ENCODE peak calls at places on chromosomes 12 and 14, in five cellular contexts. S is cardiac fibroblast, F is progenitor cell of endocrine pancreas, L is AG04449, M is stomach. A is an unnamed sample.

GRCh38 chr12:109892748-109893147 is 7.3 kb upstream of the TCHP start:
- DNase-seq in S (no peak), F (no peak), L (no peak), M (no peak), A (no peak)

GRCh38 chr12:64450711-64451486 is 1.0 kb upstream of the TBK1 start:
- DNase-seq in S (peak), F (no peak), L (no peak), M (no peak), A (no peak)

GRCh38 chr12:78081590-78082314 is 251.1 kb downstream of the NAV3 start:
- DNase-seq in S (no peak), F (no peak), L (no peak), M (no peak), A (no peak)

GRCh38 chr14:25050494-25051170 is 685 bp upstream of the STXBP6 start:
- DNase-seq in S (peak), F (no peak), L (no peak), M (no peak), A (no peak)

GRCh38 chr12:63179224-63179623 is 28.2 kb upstream of the AVPR1A start:
- DNase-seq in S (no peak), F (no peak), L (no peak), M (no peak), A (no peak)

GRCh38 chr12:117907108-117907689 is 61.6 kb downstream of the KSR2 start:
- DNase-seq in S (no peak), F (no peak), L (no peak), M (peak), A (no peak)

GRCh38 chr14:92473261-92473946 is 40.2 kb upstream of the RIN3 start:
- DNase-seq in S (peak), F (no peak), L (no peak), M (peak), A (no peak)

GRCh38 chr12:76586764-76587395 is 27.3 kb upstream of the OSBPL8 start:
- DNase-seq in S (peak), F (no peak), L (peak), M (no peak), A (no peak)

GRCh38 chr14:53338192-53338591 is 185.1 kb upstream of the DDHD1 start:
- DNase-seq in S (peak), F (no peak), L (no peak), M (no peak), A (no peak)

GRCh38 chr14:93700928-93701327 is 87.4 kb downstream of the PRIMA1 start:
- DNase-seq in S (no peak), F (no peak), L (no peak), M (no peak), A (no peak)

GRCh38 chr12:104506691-104507401 is 50.1 kb downstream of the CHST11 start:
- DNase-seq in S (no peak), F (no peak), L (no peak), M (no peak), A (no peak)

GRCh38 chr14:56422703-56423213 is 156.8 kb upstream of the TMEM260 start:
- DNase-seq in S (peak), F (no peak), L (peak), M (peak), A (no peak)

GRCh38 chr14:21263284-21264024 is 5.8 kb downstream of the HNRNPC start:
- DNase-seq in S (no peak), F (no peak), L (no peak), M (no peak), A (no peak)

GRCh38 chr14:104116544-104117340 is 21.6 kb upstream of the KIF26A start:
- DNase-seq in S (no peak), F (no peak), L (no peak), M (peak), A (peak)

GRCh38 chr12:70774055-70774454 is 136.8 kb upstream of the PTPRB start:
- DNase-seq in S (no peak), F (no peak), L (peak), M (no peak), A (no peak)

GRCh38 chr12:130713581-130713991 is 2.5 kb downstream of the RIMBP2 start:
- DNase-seq in S (no peak), F (no peak), L (no peak), M (no peak), A (peak)

GRCh38 chr14:105325303-105325702 is 10.8 kb downstream of the PACS2 start:
- DNase-seq in S (no peak), F (no peak), L (no peak), M (no peak), A (no peak)

GRCh38 chr14:100860556-100861187 is 34.8 kb downstream of the MEG3 start:
- DNase-seq in S (no peak), F (no peak), L (no peak), M (no peak), A (peak)

GRCh38 chr12:67469666-67470065 is 178.9 kb upstream of the DYRK2 start:
- DNase-seq in S (no peak), F (no peak), L (no peak), M (no peak), A (no peak)

GRCh38 chr14:101328412-101329149 is 232.7 kb upstream of the DIO3 start:
- DNase-seq in S (no peak), F (no peak), L (no peak), M (no peak), A (no peak)

GRCh38 chr14:68109132-68109531 is 289.6 kb downstream of the RAD51B start:
- DNase-seq in S (peak), F (no peak), L (no peak), M (no peak), A (no peak)

GRCh38 chr12:121697093-121697698 is 15.4 kb upstream of the TMEM120B start:
- DNase-seq in S (peak), F (no peak), L (no peak), M (no peak), A (no peak)

GRCh38 chr12:47652491-47653234 is 53.2 kb downstream of the RPAP3 start:
- DNase-seq in S (no peak), F (no peak), L (no peak), M (no peak), A (no peak)

GRCh38 chr12:92784356-92784755 is 81.6 kb downstream of the PLEKHG7 start:
- DNase-seq in S (peak), F (no peak), L (no peak), M (no peak), A (no peak)

GRCh38 chr12:110338754-110339153 is 57.7 kb downstream of the ATP2A2 start:
- DNase-seq in S (peak), F (no peak), L (no peak), M (no peak), A (no peak)

GRCh38 chr14:24342889-24343288 is 3.1 kb upstream of the RIPK3 start:
- DNase-seq in S (no peak), F (no peak), L (no peak), M (no peak), A (no peak)

GRCh38 chr12:71415336-71416231 is 24.0 kb upstream of the LGR5 start:
- DNase-seq in S (peak), F (no peak), L (no peak), M (no peak), A (no peak)

DNA sequence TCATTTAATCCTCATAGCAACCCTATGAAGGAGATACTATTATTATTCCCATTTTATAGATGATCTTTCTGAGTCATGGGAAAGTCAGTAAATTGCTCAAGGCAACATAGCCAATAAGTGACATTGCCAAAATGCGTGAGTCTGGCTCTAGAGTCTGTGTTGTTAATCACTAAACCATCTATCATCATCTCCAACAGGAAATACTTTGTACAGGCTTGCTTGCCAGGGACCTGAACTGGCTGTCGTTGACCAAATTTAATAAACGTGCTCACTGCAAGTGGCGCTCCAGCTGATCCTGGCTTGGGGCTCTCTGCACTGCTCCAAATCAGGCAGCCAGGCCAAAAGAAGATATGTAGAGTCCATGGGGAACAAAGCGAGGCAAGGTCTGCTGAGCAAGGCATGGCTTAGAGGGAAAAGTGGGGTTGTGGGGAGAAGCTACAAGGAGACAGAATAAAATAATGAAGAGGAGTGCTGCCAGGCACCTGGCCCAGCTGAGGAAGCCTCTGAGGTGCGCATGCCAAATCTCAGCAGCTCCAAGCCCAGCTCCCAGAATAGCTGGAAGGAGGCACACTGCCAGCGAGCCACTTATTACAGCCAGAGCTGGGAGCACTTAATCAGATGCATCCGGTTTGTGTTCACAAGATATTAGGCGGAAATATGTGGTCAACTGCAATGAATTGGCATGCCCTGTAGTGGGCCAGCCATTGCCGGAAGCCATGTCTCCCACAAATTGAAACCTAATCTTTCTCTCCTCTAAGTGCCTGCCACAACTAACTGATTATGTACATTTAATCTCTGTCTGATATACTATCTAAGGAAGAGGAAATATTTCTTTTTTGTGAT is 43.3 kb upstream of the PTPRO start:
- DNase-seq in S (peak), F (no peak), L (no peak), M (peak), A (no peak)
- TF ChIP-seq CTCF in S (peak), F (no peak), L (no peak), M (no peak), A (no peak)

GRCh38 chr12:53748072-53748840 is 3.5 kb downstream of the CISTR start:
- DNase-seq in S (no peak), F (no peak), L (no peak), M (no peak), A (no peak)
- TF ChIP-seq CTCF in S (no peak), F (no peak), L (no peak), M (no peak), A (no peak)

DNA sequence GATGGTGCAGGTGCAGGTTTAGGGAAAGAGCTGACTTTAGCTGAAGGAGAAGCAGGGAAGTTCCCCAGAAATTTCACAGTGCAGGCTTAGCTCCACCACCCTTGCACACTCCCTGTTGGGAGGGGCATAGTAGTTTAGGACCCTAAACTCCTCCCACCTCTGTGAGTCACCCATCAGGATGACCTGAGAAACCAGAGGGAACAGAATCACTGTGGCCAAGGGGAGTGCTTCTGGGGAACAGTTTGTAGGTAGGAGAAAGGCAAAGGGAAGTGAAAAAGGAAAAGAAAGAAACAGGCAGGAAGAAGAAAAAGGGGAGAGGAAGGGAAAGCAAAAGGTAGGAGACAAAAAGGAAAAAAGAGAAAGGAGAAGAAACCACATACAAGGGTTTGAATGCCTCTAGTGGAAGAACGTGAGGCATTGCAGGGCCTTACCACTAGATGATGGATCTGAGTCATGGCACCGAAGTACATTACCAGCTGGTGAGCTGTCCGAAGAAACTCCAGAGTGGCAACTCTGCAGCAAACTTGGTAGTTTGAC is 404.2 kb downstream of the SLC6A15 start:
- DNase-seq in S (peak), F (no peak), L (peak), M (no peak), A (no peak)
- TF ChIP-seq CTCF in S (peak), F (peak), L (peak), M (no peak), A (peak)

DNA sequence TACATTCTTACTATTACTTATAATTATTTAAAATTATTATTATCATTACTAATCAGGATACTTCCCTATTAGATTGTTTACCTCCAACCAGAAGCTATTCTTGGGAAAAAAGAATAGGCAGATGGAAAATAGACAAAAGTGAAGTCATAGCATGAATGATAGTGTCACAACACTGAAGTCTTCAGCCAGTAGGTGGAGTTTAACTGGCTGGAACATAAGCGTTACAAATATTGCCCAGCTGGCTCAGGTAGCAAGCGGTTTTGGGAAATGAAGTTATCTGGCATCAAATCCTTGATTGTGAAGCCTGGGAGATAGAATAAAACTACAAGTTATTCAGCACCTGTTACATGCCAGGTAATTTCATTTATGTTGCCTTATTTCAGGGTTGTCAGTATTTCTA is 762.9 kb downstream of the C12orf50 start:
- DNase-seq in S (no peak), F (no peak), L (no peak), M (no peak), A (no peak)
- TF ChIP-seq CTCF in S (no peak), F (peak), L (no peak), M (no peak), A (peak)